ENCODE peak calls at places on chromosomes 5 and 9, in six cellular contexts. One of them, this sample, is unnamed. For H3K4me1, the result is how much of the 10 kb centered on the place peaks cover.

GRCh38 chr9:123437201-123437600 is 81.2 kb downstream of the CRB2 start:
- DNase-seq in HepG2: no peak
- DNase-seq in body of pancreas: no peak
- DNase-seq in fibroblast of lung: no peak
- DNase-seq in endodermal cell: peak
- DNase-seq in kidney: no peak
- DNase-seq in this sample: no peak

GRCh38 chr9:73089304-73089985 is 62.2 kb upstream of the ANXA1 start:
- DNase-seq in HepG2: no peak
- DNase-seq in body of pancreas: no peak
- DNase-seq in fibroblast of lung: no peak
- DNase-seq in endodermal cell: no peak
- DNase-seq in kidney: no peak
- DNase-seq in this sample: no peak

GRCh38 chr5:172150514-172151425 is 37.3 kb downstream of the STK10 start:
- DNase-seq in HepG2: no peak
- DNase-seq in body of pancreas: no peak
- DNase-seq in fibroblast of lung: peak
- DNase-seq in endodermal cell: no peak
- DNase-seq in kidney: peak
- DNase-seq in this sample: peak

GRCh38 chr9:100428871-100429654 is 2.1 kb downstream of the MSANTD3 start:
- DNase-seq in HepG2: peak
- DNase-seq in body of pancreas: no peak
- DNase-seq in fibroblast of lung: peak
- DNase-seq in endodermal cell: no peak
- DNase-seq in kidney: no peak
- DNase-seq in this sample: no peak

GRCh38 chr5:143405063-143405746 is 1.7 kb upstream of the NR3C1 start:
- DNase-seq in HepG2: peak
- DNase-seq in body of pancreas: peak
- DNase-seq in fibroblast of lung: peak
- DNase-seq in endodermal cell: peak
- DNase-seq in kidney: peak
- DNase-seq in this sample: peak

GRCh38 chr9:128498911-128499310 is 5.6 kb upstream of the GLE1 start:
- DNase-seq in HepG2: no peak
- DNase-seq in body of pancreas: no peak
- DNase-seq in fibroblast of lung: no peak
- DNase-seq in endodermal cell: no peak
- DNase-seq in kidney: no peak
- DNase-seq in this sample: no peak

GRCh38 chr9:119933191-119933590 is 564.0 kb upstream of the BRINP1 start:
- DNase-seq in HepG2: no peak
- DNase-seq in body of pancreas: no peak
- DNase-seq in fibroblast of lung: no peak
- DNase-seq in endodermal cell: no peak
- DNase-seq in kidney: no peak
- DNase-seq in this sample: no peak

GRCh38 chr5:175658299-175659145 is 651 bp downstream of the HRH2 start:
- DNase-seq in HepG2: no peak
- DNase-seq in body of pancreas: no peak
- DNase-seq in fibroblast of lung: no peak
- DNase-seq in endodermal cell: peak
- DNase-seq in kidney: no peak
- DNase-seq in this sample: no peak

GRCh38 chr5:42912184-42912766 is 100.6 kb upstream of the SELENOP start:
- DNase-seq in HepG2: peak
- DNase-seq in body of pancreas: no peak
- DNase-seq in fibroblast of lung: peak
- DNase-seq in endodermal cell: no peak
- DNase-seq in kidney: no peak
- DNase-seq in this sample: no peak

GRCh38 chr5:79318935-79319614 is 83.1 kb downstream of the JMY start:
- DNase-seq in HepG2: no peak
- DNase-seq in body of pancreas: no peak
- DNase-seq in fibroblast of lung: peak
- DNase-seq in endodermal cell: no peak
- DNase-seq in kidney: no peak
- DNase-seq in this sample: no peak

GRCh38 chr9:16869961-16870605 is 387 bp downstream of the BNC2 start:
- DNase-seq in HepG2: no peak
- DNase-seq in body of pancreas: no peak
- DNase-seq in fibroblast of lung: peak
- DNase-seq in endodermal cell: peak
- DNase-seq in kidney: peak
- DNase-seq in this sample: no peak
- H3K4me3 ChIP-seq in HepG2: no peak
- H3K4me3 ChIP-seq in body of pancreas: peak
- H3K4me3 ChIP-seq in fibroblast of lung: peak
- H3K4me3 ChIP-seq in endodermal cell: peak
- H3K4me3 ChIP-seq in kidney: peak
- H3K4me3 ChIP-seq in this sample: peak

GRCh38 chr9:111953444-111953843 is 56.8 kb downstream of the UGCG start:
- DNase-seq in HepG2: no peak
- DNase-seq in body of pancreas: no peak
- DNase-seq in fibroblast of lung: no peak
- DNase-seq in endodermal cell: no peak
- DNase-seq in kidney: no peak
- DNase-seq in this sample: no peak
- H3K27ac ChIP-seq in HepG2: no peak
- H3K27ac ChIP-seq in body of pancreas: no peak
- H3K27ac ChIP-seq in fibroblast of lung: peak
- H3K27ac ChIP-seq in endodermal cell: no peak
- H3K27ac ChIP-seq in kidney: no peak
- H3K27ac ChIP-seq in this sample: no peak

GRCh38 chr5:119343042-119343441 is 12.8 kb upstream of the TNFAIP8 start:
- DNase-seq in HepG2: no peak
- DNase-seq in body of pancreas: no peak
- DNase-seq in fibroblast of lung: peak
- DNase-seq in endodermal cell: no peak
- DNase-seq in kidney: no peak
- DNase-seq in this sample: no peak
- H3K4me1 ChIP-seq in HepG2: under half
- H3K4me1 ChIP-seq in body of pancreas: under half
- H3K4me1 ChIP-seq in fibroblast of lung: under half
- H3K4me1 ChIP-seq in endodermal cell: under half
- H3K4me1 ChIP-seq in kidney: under half
- H3K4me1 ChIP-seq in this sample: under half

GRCh38 chr9:35700942-35701341 is 11.2 kb upstream of the TPM2 start:
- DNase-seq in HepG2: no peak
- DNase-seq in body of pancreas: no peak
- DNase-seq in fibroblast of lung: no peak
- DNase-seq in endodermal cell: no peak
- DNase-seq in kidney: no peak
- DNase-seq in this sample: no peak
- H3K4me3 ChIP-seq in HepG2: no peak
- H3K4me3 ChIP-seq in body of pancreas: no peak
- H3K4me3 ChIP-seq in fibroblast of lung: no peak
- H3K4me3 ChIP-seq in endodermal cell: no peak
- H3K4me3 ChIP-seq in kidney: no peak
- H3K4me3 ChIP-seq in this sample: no peak

DNA sequence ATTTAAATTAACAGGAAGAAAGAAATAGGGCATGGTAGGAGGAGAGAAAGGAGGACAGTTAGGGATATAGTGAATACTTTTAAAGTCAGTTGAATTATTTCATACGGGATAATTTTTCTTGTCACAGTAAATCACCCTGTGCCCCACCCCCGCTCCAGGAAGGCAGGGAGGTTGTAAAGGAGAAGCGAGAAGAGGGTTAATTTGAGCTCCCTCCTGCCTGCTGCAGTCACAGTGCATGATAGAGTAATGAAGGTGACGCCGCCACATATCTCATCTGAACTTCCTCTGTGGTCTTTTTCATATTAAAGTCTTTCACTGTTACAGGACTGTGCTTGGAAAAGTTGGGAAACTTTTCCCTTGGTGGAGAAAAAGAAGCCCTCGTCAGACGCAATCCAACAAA is 896 bp upstream of the PCSK5 start:
- DNase-seq in HepG2: no peak
- DNase-seq in body of pancreas: no peak
- DNase-seq in fibroblast of lung: no peak
- DNase-seq in endodermal cell: no peak
- DNase-seq in kidney: no peak
- DNase-seq in this sample: no peak
- H3K27ac ChIP-seq in HepG2: no peak
- H3K27ac ChIP-seq in body of pancreas: peak
- H3K27ac ChIP-seq in fibroblast of lung: peak
- H3K27ac ChIP-seq in endodermal cell: no peak
- H3K27ac ChIP-seq in kidney: peak
- H3K27ac ChIP-seq in this sample: peak

DNA sequence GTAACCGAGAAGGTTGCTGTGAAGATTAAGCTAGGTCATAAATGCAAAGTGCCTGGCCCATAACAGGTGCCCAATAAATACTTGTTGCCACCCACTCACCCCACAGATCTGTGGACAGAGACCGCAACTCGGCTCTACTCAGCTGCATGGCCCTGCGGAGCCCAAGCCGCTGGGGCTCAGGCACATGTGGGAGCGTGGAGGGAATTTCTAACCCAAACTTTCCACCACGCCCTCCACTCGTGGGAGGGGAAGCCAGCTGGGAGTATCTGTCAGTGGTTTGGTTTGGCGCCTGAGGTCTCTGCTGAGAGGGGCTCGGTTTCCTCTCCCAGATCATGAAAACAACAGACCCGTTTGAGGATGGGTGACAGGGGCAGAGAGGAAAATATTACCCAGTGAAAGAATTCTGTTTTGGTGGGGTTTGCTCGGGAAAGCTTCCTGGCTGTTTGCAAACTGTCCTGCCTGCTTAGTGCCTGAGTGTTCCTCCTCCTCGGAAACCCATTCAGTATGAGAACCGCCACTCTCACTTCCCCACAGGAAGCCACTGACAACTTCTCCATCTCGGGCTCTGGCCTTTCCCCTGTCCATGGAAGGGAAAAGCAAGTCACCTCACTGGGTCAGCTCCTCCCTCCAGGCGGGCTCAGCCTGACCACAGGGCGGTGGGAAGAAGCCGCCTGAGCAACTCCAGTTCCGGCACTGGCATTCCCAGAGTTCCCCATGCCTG is 60.1 kb downstream of the RGS3 start:
- DNase-seq in HepG2: no peak
- DNase-seq in body of pancreas: no peak
- DNase-seq in fibroblast of lung: peak
- DNase-seq in endodermal cell: no peak
- DNase-seq in kidney: no peak
- DNase-seq in this sample: peak
- H3K4me1 ChIP-seq in HepG2: under half
- H3K4me1 ChIP-seq in body of pancreas: under half
- H3K4me1 ChIP-seq in fibroblast of lung: under half
- H3K4me1 ChIP-seq in endodermal cell: under half
- H3K4me1 ChIP-seq in kidney: under half
- H3K4me1 ChIP-seq in this sample: half or more

GRCh38 chr9:34379334-34380033 is 2.8 kb upstream of the MYORG start:
- DNase-seq in HepG2: peak
- DNase-seq in body of pancreas: peak
- DNase-seq in fibroblast of lung: peak
- DNase-seq in endodermal cell: peak
- DNase-seq in kidney: peak
- DNase-seq in this sample: peak

GRCh38 chr9:34380511-34381315 is 4.0 kb upstream of the MYORG start:
- DNase-seq in HepG2: peak
- DNase-seq in body of pancreas: peak
- DNase-seq in fibroblast of lung: peak
- DNase-seq in endodermal cell: peak
- DNase-seq in kidney: peak
- DNase-seq in this sample: peak

GRCh38 chr9:34378376-34379060 is 1.8 kb upstream of the MYORG start:
- DNase-seq in HepG2: no peak
- DNase-seq in body of pancreas: no peak
- DNase-seq in fibroblast of lung: no peak
- DNase-seq in endodermal cell: no peak
- DNase-seq in kidney: no peak
- DNase-seq in this sample: no peak

GRCh38 chr9:34381323-34381722 is 4.6 kb upstream of the MYORG start:
- DNase-seq in HepG2: no peak
- DNase-seq in body of pancreas: no peak
- DNase-seq in fibroblast of lung: no peak
- DNase-seq in endodermal cell: peak
- DNase-seq in kidney: no peak
- DNase-seq in this sample: no peak

GRCh38 chr9:34380034-34380510 is 3.4 kb upstream of the MYORG start:
- DNase-seq in HepG2: no peak
- DNase-seq in body of pancreas: no peak
- DNase-seq in fibroblast of lung: no peak
- DNase-seq in endodermal cell: no peak
- DNase-seq in kidney: no peak
- DNase-seq in this sample: no peak
- H3K4me3 ChIP-seq in HepG2: peak
- H3K4me3 ChIP-seq in body of pancreas: no peak
- H3K4me3 ChIP-seq in fibroblast of lung: no peak
- H3K4me3 ChIP-seq in endodermal cell: peak
- H3K4me3 ChIP-seq in kidney: peak
- H3K4me3 ChIP-seq in this sample: peak

GRCh38 chr5:177430972-177431316 is 4.5 kb downstream of the GRK6 start:
- DNase-seq in HepG2: no peak
- DNase-seq in body of pancreas: no peak
- DNase-seq in fibroblast of lung: no peak
- DNase-seq in endodermal cell: no peak
- DNase-seq in kidney: no peak
- DNase-seq in this sample: no peak
- H3K27ac ChIP-seq in HepG2: no peak
- H3K27ac ChIP-seq in body of pancreas: no peak
- H3K27ac ChIP-seq in fibroblast of lung: no peak
- H3K27ac ChIP-seq in endodermal cell: no peak
- H3K27ac ChIP-seq in kidney: no peak
- H3K27ac ChIP-seq in this sample: peak

DNA sequence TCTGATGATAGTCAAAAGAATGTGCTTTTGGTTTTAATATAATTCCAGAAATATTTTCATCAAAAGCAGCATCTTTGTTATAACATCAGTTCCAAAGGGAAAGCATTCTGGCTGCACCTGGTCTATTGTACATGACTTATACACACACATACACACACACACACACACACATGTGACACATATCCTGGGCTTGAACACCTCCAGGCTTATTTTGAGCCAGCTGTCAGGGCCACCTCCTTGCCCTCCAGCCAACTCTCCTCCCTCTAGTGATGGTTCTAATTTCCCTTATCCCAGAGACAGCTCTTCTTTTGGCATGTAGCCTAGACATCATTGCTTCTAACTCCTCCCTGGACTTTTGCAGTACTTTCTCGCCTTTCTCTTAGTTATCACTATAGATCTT is 115.0 kb downstream of the PIK3R1 start:
- DNase-seq in HepG2: no peak
- DNase-seq in body of pancreas: no peak
- DNase-seq in fibroblast of lung: peak
- DNase-seq in endodermal cell: no peak
- DNase-seq in kidney: no peak
- DNase-seq in this sample: no peak
- H3K4me1 ChIP-seq in HepG2: under half
- H3K4me1 ChIP-seq in body of pancreas: under half
- H3K4me1 ChIP-seq in fibroblast of lung: under half
- H3K4me1 ChIP-seq in endodermal cell: under half
- H3K4me1 ChIP-seq in kidney: under half
- H3K4me1 ChIP-seq in this sample: under half